ENCODE peak calls at places on chromosomes 6 and 20, in seven cellular contexts. N is HL-60; K is mucosa of descending colon; B is GM10248; H is CD8-positive, alpha-beta T cell; M is NB4; G is WTC11. T is an unnamed sample.

GRCh38 chr6:142854589-142855488 is 90.1 kb downstream of the HIVEP2 start:
- DNase-seq in N (no peak), K (no peak), B (no peak), H (no peak), M (no peak), G (no peak), T (no peak)

GRCh38 chr20:7207186-7207585 is 439.7 kb downstream of the BMP2 start:
- DNase-seq in N (no peak), K (no peak), B (no peak), H (no peak), M (no peak), G (no peak), T (no peak)

GRCh38 chr6:157561929-157562810 is 181.2 kb downstream of the ZDHHC14 start:
- DNase-seq in N (no peak), K (no peak), B (peak), H (no peak), M (no peak), G (no peak), T (no peak)

GRCh38 chr6:12103158-12103557 is 91.0 kb downstream of the HIVEP1 start:
- DNase-seq in N (no peak), K (no peak), B (no peak), H (no peak), M (no peak), G (no peak), T (no peak)

GRCh38 chr6:35181313-35181932 is 32.3 kb upstream of the SCUBE3 start:
- DNase-seq in N (no peak), K (no peak), B (no peak), H (no peak), M (no peak), G (no peak), T (no peak)

GRCh38 chr6:157110620-157111019 is 212.7 kb downstream of the TMEM242 start:
- DNase-seq in N (no peak), K (no peak), B (no peak), H (no peak), M (no peak), G (no peak), T (no peak)

GRCh38 chr20:12928755-12929401 is 79.9 kb upstream of the SPTLC3 start:
- DNase-seq in N (no peak), K (no peak), B (no peak), H (no peak), M (no peak), G (no peak), T (no peak)

GRCh38 chr6:98687776-98688175 is 146.6 kb upstream of the POU3F2 start:
- DNase-seq in N (no peak), K (no peak), B (no peak), H (no peak), M (no peak), G (no peak), T (no peak)

GRCh38 chr6:156994215-156995076 is 217.3 kb downstream of the ARID1B start:
- DNase-seq in N (no peak), K (peak), B (no peak), H (no peak), M (no peak), G (no peak), T (no peak)

GRCh38 chr6:118735320-118735719 is 83.9 kb upstream of the CEP85L start:
- DNase-seq in N (no peak), K (no peak), B (peak), H (no peak), M (peak), G (peak), T (no peak)
- TF ChIP-seq CTCF in N (no peak), K (no peak), B (peak), H (no peak), M (peak), G (no peak), T (no peak)

GRCh38 chr20:17749979-17750721 is 50.4 kb downstream of the BANF2 start:
- DNase-seq in N (no peak), K (no peak), B (no peak), H (no peak), M (no peak), G (no peak), T (no peak)
- TF ChIP-seq CTCF in N (no peak), K (no peak), B (no peak), H (no peak), M (no peak), G (no peak), T (no peak)

DNA sequence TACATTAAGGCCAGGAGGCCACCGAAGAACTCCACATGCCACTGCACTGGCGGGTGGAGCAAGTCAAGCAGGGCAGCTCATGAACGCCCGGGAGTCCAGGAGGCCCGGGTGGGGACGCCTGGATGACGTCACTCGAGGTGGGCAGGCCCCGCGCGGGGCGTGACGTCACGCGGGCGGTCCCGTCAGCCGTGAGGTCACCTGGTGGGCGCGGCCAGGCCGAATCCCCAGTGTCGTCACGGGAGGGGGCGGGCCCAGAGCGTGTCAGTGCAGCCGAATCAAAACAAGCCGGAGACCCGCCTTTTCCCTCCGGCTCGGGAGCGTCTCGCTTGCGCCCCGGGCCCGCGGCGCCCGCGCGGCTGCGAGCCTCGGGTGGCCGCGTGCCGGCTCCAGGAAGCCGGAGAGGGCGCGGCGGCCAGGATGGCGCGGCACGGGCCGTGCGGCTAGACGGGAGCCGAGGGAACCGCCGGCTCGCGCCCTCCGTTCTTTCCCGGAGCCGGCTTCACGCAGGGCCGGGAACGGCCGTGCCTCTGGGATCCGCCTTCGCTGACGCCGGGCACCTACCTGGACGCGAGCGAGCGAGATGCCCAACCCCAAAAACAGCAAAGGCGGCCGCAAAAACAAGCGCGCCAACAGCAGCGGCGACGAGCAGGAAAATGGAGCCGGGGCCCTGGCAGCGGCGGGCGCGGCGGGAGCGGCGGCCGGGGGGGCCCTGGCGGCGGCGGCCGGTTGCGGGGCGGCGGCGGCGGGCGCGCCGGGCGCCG is at the start of gene HECA:
- DNase-seq in N (peak), K (peak), B (peak), H (peak), M (peak), G (peak), T (peak)
- TF ChIP-seq CTCF in N (no peak), K (no peak), B (no peak), H (no peak), M (no peak), G (no peak), T (no peak)

GRCh38 chr20:1737134-1737533 is 79.6 kb upstream of the SIRPG start:
- DNase-seq in N (no peak), K (no peak), B (no peak), H (no peak), M (no peak), G (no peak), T (no peak)

GRCh38 chr20:1734269-1734858 is 76.8 kb upstream of the SIRPG start:
- DNase-seq in N (no peak), K (no peak), B (peak), H (peak), M (peak), G (no peak), T (no peak)

GRCh38 chr20:1741309-1742048 is 83.9 kb upstream of the SIRPG start:
- DNase-seq in N (no peak), K (no peak), B (no peak), H (no peak), M (peak), G (no peak), T (peak)

GRCh38 chr20:1735417-1736089 is 78.0 kb upstream of the SIRPG start:
- DNase-seq in N (no peak), K (no peak), B (no peak), H (no peak), M (no peak), G (no peak), T (no peak)
- TF ChIP-seq CTCF in N (no peak), K (no peak), B (no peak), H (no peak), M (no peak), G (no peak), T (no peak)

DNA sequence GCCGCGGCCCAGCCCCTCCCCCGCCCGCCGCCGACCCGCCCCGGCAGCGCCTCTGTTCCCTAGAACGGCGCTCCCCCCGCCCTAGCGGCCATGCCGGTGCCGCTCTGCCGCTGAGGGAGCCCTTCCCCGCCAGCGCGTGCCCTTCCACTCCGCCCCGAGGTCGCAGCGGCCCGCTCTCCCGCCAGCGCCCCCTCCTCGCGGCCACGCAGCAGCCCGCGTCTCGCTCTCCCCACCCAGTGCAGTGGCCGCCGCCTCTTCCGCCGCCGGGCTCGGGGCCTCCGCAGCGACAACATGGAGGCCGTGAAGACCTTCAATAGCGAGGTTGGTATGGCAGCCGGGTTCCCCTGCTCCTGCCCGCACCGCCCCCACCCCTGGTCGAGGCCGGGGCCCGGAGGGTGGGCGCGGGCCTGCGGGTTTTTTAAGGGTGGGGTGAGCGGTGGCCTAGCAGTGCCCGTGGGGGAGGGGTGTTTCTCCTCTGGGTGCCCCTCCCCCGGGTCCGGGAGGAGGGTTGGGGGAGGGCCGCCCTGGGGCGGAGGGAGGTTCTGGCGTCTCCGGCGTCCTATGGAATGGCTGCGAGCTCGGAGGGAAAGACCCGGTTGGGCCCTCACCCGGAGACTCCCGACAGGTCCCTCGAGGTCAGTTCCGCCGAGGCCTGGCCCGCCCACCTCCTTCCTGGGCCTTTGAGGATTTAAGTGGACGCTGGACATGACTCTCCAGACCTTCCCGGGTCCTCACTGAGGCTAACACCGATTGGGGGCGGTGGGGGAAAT is 579 bp downstream of the SCAF8 start:
- DNase-seq in N (peak), K (peak), B (peak), H (peak), M (peak), G (peak), T (peak)
- TF ChIP-seq CTCF in N (no peak), K (no peak), B (peak), H (no peak), M (no peak), G (no peak), T (peak)

GRCh38 chr6:49911252-49911651 is 44.9 kb upstream of the CRISP1 start:
- DNase-seq in N (no peak), K (no peak), B (no peak), H (no peak), M (no peak), G (no peak), T (no peak)

GRCh38 chr6:49912193-49912592 is 45.9 kb upstream of the CRISP1 start:
- DNase-seq in N (no peak), K (no peak), B (no peak), H (no peak), M (no peak), G (no peak), T (no peak)

GRCh38 chr6:49918787-49919186 is 45.2 kb downstream of the DEFB114 start:
- DNase-seq in N (no peak), K (no peak), B (no peak), H (no peak), M (no peak), G (peak), T (no peak)

GRCh38 chr6:49913656-49914055 is 47.3 kb upstream of the CRISP1 start:
- DNase-seq in N (no peak), K (no peak), B (no peak), H (no peak), M (no peak), G (no peak), T (no peak)

DNA sequence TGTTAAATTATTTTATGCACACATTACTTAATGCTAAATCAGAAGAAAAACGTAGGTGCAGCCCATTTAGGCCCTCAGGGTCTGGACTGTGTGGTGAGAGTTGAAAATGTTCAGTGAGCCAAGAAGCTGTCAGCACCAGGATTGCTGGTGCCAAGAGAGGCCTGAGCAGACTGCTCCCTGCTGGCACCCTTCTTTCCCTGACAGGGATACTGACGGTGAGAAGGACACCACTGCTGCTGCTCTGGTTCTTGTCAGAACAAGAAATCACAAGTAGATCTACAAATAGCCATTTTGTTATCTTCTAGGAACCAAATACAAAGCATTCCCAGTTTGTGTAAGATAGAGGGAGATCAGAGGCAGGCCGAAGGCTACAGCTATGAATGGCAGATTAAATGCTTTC is 48.7 kb upstream of the CRISP1 start:
- DNase-seq in N (no peak), K (no peak), B (no peak), H (no peak), M (no peak), G (no peak), T (no peak)
- TF ChIP-seq CTCF in N (no peak), K (no peak), B (no peak), H (no peak), M (no peak), G (no peak), T (no peak)

GRCh38 chr20:43799741-43800140 is 72.9 kb upstream of the GTSF1L start:
- DNase-seq in N (no peak), K (no peak), B (no peak), H (no peak), M (no peak), G (no peak), T (no peak)

GRCh38 chr20:43798591-43799149 is 71.9 kb upstream of the GTSF1L start:
- DNase-seq in N (no peak), K (no peak), B (no peak), H (no peak), M (no peak), G (no peak), T (no peak)

GRCh38 chr20:43799150-43799711 is 72.4 kb upstream of the GTSF1L start:
- DNase-seq in N (no peak), K (no peak), B (no peak), H (no peak), M (peak), G (no peak), T (no peak)

GRCh38 chr20:43789593-43789992 is 62.8 kb upstream of the GTSF1L start:
- DNase-seq in N (no peak), K (no peak), B (no peak), H (no peak), M (no peak), G (no peak), T (no peak)

GRCh38 chr20:43794326-43794725 is 67.5 kb upstream of the GTSF1L start:
- DNase-seq in N (no peak), K (no peak), B (no peak), H (no peak), M (no peak), G (no peak), T (no peak)
- TF ChIP-seq CTCF in N (no peak), K (no peak), B (no peak), H (no peak), M (no peak), G (no peak), T (no peak)